ENCODE peak calls at places on chromosomes 1 and 21, in ten cellular contexts. L is upper lobe of left lung; X is kidney tubule cell; C is endothelial cell; K is GM20000; U is AG08396; F is stimulated activated CD4-positive, alpha-beta T cell treated with anti-CD3 and anti-CD28 coated beads, Interleukin-1b, Interleukin-23, amount 100 ng/mL, for 4 hours; P is brain microvascular endothelial cell; R is NCI-H82; A is activated CD8-positive, alpha-beta memory T cell treated with anti-CD3 and anti-CD28 coated beads for 1 hour. Y is an unnamed sample.

GRCh38 chr1:48077860-48078259 is 80.7 kb upstream of the TRABD2B start:
- DNase-seq in R (no peak), A (no peak), U (no peak), P (no peak), K (no peak), L (no peak), F (no peak), X (no peak), C (no peak), Y (no peak)

GRCh38 chr1:209354111-209354839 is 229.2 kb upstream of the CAMK1G start:
- DNase-seq in F (peak), R (peak), L (peak), P (peak), X (peak), C (peak), K (peak), U (peak), A (no peak), Y (peak)

GRCh38 chr1:1435094-1435903 is at the start of gene VWA1:
- DNase-seq in K (peak), P (no peak), C (peak), U (peak), F (peak), X (peak), R (peak), L (peak), A (no peak), Y (peak)

GRCh38 chr1:20100632-20101355 is 18.5 kb downstream of the PLA2G2D start:
- DNase-seq in U (peak), A (no peak), L (peak), F (no peak), X (peak), C (peak), R (peak), K (peak), P (peak), Y (no peak)

GRCh38 chr1:192974701-192975100 is 84.5 kb downstream of the UCHL5 start:
- DNase-seq in U (no peak), F (no peak), K (no peak), X (peak), L (no peak), C (no peak), R (peak), P (no peak), A (no peak), Y (no peak)

GRCh38 chr1:7287013-7287412 is 484.1 kb upstream of the VAMP3 start:
- DNase-seq in R (no peak), C (no peak), F (no peak), X (no peak), K (no peak), A (no peak), U (no peak), P (no peak), L (no peak), Y (no peak)

GRCh38 chr21:21921410-21922232 is 923.4 kb downstream of the NCAM2 start:
- DNase-seq in C (no peak), L (no peak), A (no peak), K (no peak), R (peak), P (no peak), F (no peak), U (no peak), X (peak), Y (no peak)

GRCh38 chr1:183804916-183805734 is at the start of gene RGL1:
- DNase-seq in R (peak), C (peak), X (peak), F (peak), P (peak), U (peak), K (peak), L (peak), A (no peak), Y (no peak)

GRCh38 chr21:35520302-35520701 is 471.2 kb upstream of the RUNX1 start:
- DNase-seq in F (no peak), L (no peak), P (no peak), A (no peak), C (no peak), R (no peak), K (no peak), U (no peak), X (no peak), Y (no peak)

GRCh38 chr1:227778401-227778947 is 37.0 kb upstream of the PRSS38 start:
- DNase-seq in U (peak), K (no peak), L (no peak), A (no peak), X (peak), R (no peak), P (no peak), C (no peak), F (no peak), Y (no peak)

GRCh38 chr1:162193815-162194214 is 124.3 kb downstream of the NOS1AP start:
- DNase-seq in L (no peak), P (no peak), X (peak), U (no peak), K (no peak), R (peak), C (no peak), F (no peak), A (no peak), Y (no peak)

GRCh38 chr1:201947697-201948008 is 1.3 kb upstream of the LMOD1 start:
- DNase-seq in A (no peak), R (no peak), P (no peak), C (no peak), K (no peak), F (no peak), U (no peak), X (no peak), L (no peak), Y (no peak)

GRCh38 chr1:161242313-161242712 is 4.3 kb upstream of the NR1I3 start:
- DNase-seq in F (no peak), X (peak), A (no peak), R (no peak), U (no peak), K (no peak), C (no peak), P (no peak), L (no peak), Y (no peak)

Y was measured in effector memory CD8-positive, alpha-beta T cell.